ENCODE peak calls at places on chromosome 6, in six cellular contexts. One of them, this sample, is unnamed.
A peak's percentile ranks its signal among the peaks of the same experiment; 100 is the strongest.

GRCh38 chr6:7615611-7616383 is 25.8 kb downstream of the SNRNP48 start:
- DNase-seq in fibroblast of lung: peak; percentile 69
- DNase-seq in CD4-positive, CD25-positive, alpha-beta regulatory T cell: peak; percentile 45
- DNase-seq in left ventricle myocardium inferior: no peak
- DNase-seq in SK-N-SH: peak; percentile 41
- DNase-seq in PC-3: peak; percentile 87
- DNase-seq in this sample: no peak

GRCh38 chr6:122702846-122703245 is 76.7 kb upstream of the FABP7 start:
- DNase-seq in CD4-positive, CD25-positive, alpha-beta regulatory T cell: no peak
- DNase-seq in SK-N-SH: no peak
- DNase-seq in fibroblast of lung: peak; percentile 57
- DNase-seq in left ventricle myocardium inferior: no peak
- DNase-seq in PC-3: no peak
- DNase-seq in this sample: no peak

GRCh38 chr6:111105578-111105977 is 18.3 kb downstream of the SLC16A10 start:
- DNase-seq in fibroblast of lung: peak; percentile 27
- DNase-seq in CD4-positive, CD25-positive, alpha-beta regulatory T cell: no peak
- DNase-seq in PC-3: peak; percentile 64
- DNase-seq in left ventricle myocardium inferior: peak; percentile 84
- DNase-seq in SK-N-SH: peak; percentile 27
- DNase-seq in this sample: peak; percentile 85

GRCh38 chr6:2817778-2818443 is 23.8 kb downstream of the SERPINB1 start:
- DNase-seq in CD4-positive, CD25-positive, alpha-beta regulatory T cell: no peak
- DNase-seq in PC-3: peak; percentile 93
- DNase-seq in left ventricle myocardium inferior: no peak
- DNase-seq in fibroblast of lung: peak; percentile 29
- DNase-seq in SK-N-SH: no peak
- DNase-seq in this sample: no peak

GRCh38 chr6:112153926-112154621 is 66.7 kb downstream of the FAM229B start:
- DNase-seq in left ventricle myocardium inferior: no peak
- DNase-seq in CD4-positive, CD25-positive, alpha-beta regulatory T cell: no peak
- DNase-seq in SK-N-SH: peak; percentile 31
- DNase-seq in fibroblast of lung: peak; percentile 62
- DNase-seq in PC-3: peak; percentile 48
- DNase-seq in this sample: no peak

GRCh38 chr6:27889275-27889627 is 22.9 kb downstream of the OR2B2 start:
- DNase-seq in left ventricle myocardium inferior: no peak
- DNase-seq in PC-3: no peak
- DNase-seq in SK-N-SH: no peak
- DNase-seq in CD4-positive, CD25-positive, alpha-beta regulatory T cell: no peak
- DNase-seq in fibroblast of lung: peak; percentile 11
- DNase-seq in this sample: no peak

GRCh38 chr6:136533487-136533886 is 16.7 kb downstream of the MAP7 start:
- DNase-seq in fibroblast of lung: no peak
- DNase-seq in CD4-positive, CD25-positive, alpha-beta regulatory T cell: no peak
- DNase-seq in SK-N-SH: no peak
- DNase-seq in PC-3: no peak
- DNase-seq in left ventricle myocardium inferior: no peak
- DNase-seq in this sample: no peak

GRCh38 chr6:143755301-143755744 is 77.6 kb downstream of the PHACTR2 start:
- DNase-seq in PC-3: no peak
- DNase-seq in left ventricle myocardium inferior: no peak
- DNase-seq in CD4-positive, CD25-positive, alpha-beta regulatory T cell: no peak
- DNase-seq in SK-N-SH: peak; percentile 33
- DNase-seq in fibroblast of lung: peak; percentile 60
- DNase-seq in this sample: no peak

GRCh38 chr6:53437557-53438202 is 88.9 kb upstream of the ELOVL5 start:
- DNase-seq in PC-3: peak; percentile 90
- DNase-seq in left ventricle myocardium inferior: no peak
- DNase-seq in fibroblast of lung: peak; percentile 91
- DNase-seq in SK-N-SH: peak; percentile 24
- DNase-seq in CD4-positive, CD25-positive, alpha-beta regulatory T cell: peak; percentile 28
- DNase-seq in this sample: no peak

GRCh38 chr6:133301739-133302138 is 60.6 kb downstream of the EYA4 start:
- DNase-seq in SK-N-SH: no peak
- DNase-seq in fibroblast of lung: no peak
- DNase-seq in left ventricle myocardium inferior: no peak
- DNase-seq in PC-3: no peak
- DNase-seq in CD4-positive, CD25-positive, alpha-beta regulatory T cell: no peak
- DNase-seq in this sample: no peak

GRCh38 chr6:70669133-70669532 is 1.4 kb downstream of the SMAP1 start:
- DNase-seq in SK-N-SH: no peak
- DNase-seq in PC-3: peak; percentile 68
- DNase-seq in CD4-positive, CD25-positive, alpha-beta regulatory T cell: no peak
- DNase-seq in fibroblast of lung: no peak
- DNase-seq in left ventricle myocardium inferior: no peak
- DNase-seq in this sample: no peak

GRCh38 chr6:126650931-126651330 is 311.0 kb downstream of the CENPW start:
- DNase-seq in SK-N-SH: no peak
- DNase-seq in PC-3: no peak
- DNase-seq in fibroblast of lung: peak; percentile 46
- DNase-seq in CD4-positive, CD25-positive, alpha-beta regulatory T cell: no peak
- DNase-seq in left ventricle myocardium inferior: no peak
- DNase-seq in this sample: no peak

GRCh38 chr6:129486333-129486732 is 223.6 kb downstream of the ARHGAP18 start:
- DNase-seq in CD4-positive, CD25-positive, alpha-beta regulatory T cell: no peak
- DNase-seq in SK-N-SH: no peak
- DNase-seq in fibroblast of lung: no peak
- DNase-seq in left ventricle myocardium inferior: no peak
- DNase-seq in PC-3: no peak
- DNase-seq in this sample: no peak

GRCh38 chr6:13113376-13113775 is 215.0 kb downstream of the TBC1D7 start:
- DNase-seq in SK-N-SH: peak; percentile 37
- DNase-seq in PC-3: no peak
- DNase-seq in left ventricle myocardium inferior: no peak
- DNase-seq in fibroblast of lung: no peak
- DNase-seq in CD4-positive, CD25-positive, alpha-beta regulatory T cell: no peak
- DNase-seq in this sample: no peak

GRCh38 chr6:16090920-16091319 is 38.0 kb upstream of the MYLIP start:
- DNase-seq in SK-N-SH: no peak
- DNase-seq in left ventricle myocardium inferior: no peak
- DNase-seq in CD4-positive, CD25-positive, alpha-beta regulatory T cell: no peak
- DNase-seq in fibroblast of lung: no peak
- DNase-seq in PC-3: no peak
- DNase-seq in this sample: no peak

GRCh38 chr6:167305796-167306195 is 14.7 kb downstream of the UNC93A start:
- DNase-seq in fibroblast of lung: no peak
- DNase-seq in CD4-positive, CD25-positive, alpha-beta regulatory T cell: no peak
- DNase-seq in left ventricle myocardium inferior: no peak
- DNase-seq in SK-N-SH: no peak
- DNase-seq in PC-3: no peak
- DNase-seq in this sample: no peak

GRCh38 chr6:80356000-80356399 is 249.5 kb downstream of the BCKDHB start:
- DNase-seq in fibroblast of lung: no peak
- DNase-seq in left ventricle myocardium inferior: no peak
- DNase-seq in CD4-positive, CD25-positive, alpha-beta regulatory T cell: no peak
- DNase-seq in SK-N-SH: no peak
- DNase-seq in PC-3: no peak
- DNase-seq in this sample: no peak

GRCh38 chr6:162849269-162849668 is 121.5 kb downstream of the PACRG start:
- DNase-seq in SK-N-SH: peak; percentile 87
- DNase-seq in PC-3: no peak
- DNase-seq in fibroblast of lung: no peak
- DNase-seq in left ventricle myocardium inferior: no peak
- DNase-seq in CD4-positive, CD25-positive, alpha-beta regulatory T cell: no peak
- DNase-seq in this sample: no peak

GRCh38 chr6:98724537-98724936 is 109.8 kb upstream of the POU3F2 start:
- DNase-seq in left ventricle myocardium inferior: no peak
- DNase-seq in SK-N-SH: no peak
- DNase-seq in fibroblast of lung: no peak
- DNase-seq in PC-3: no peak
- DNase-seq in CD4-positive, CD25-positive, alpha-beta regulatory T cell: no peak
- DNase-seq in this sample: no peak

GRCh38 chr6:90033872-90034271 is 139.6 kb downstream of the GJA10 start:
- DNase-seq in PC-3: no peak
- DNase-seq in left ventricle myocardium inferior: no peak
- DNase-seq in CD4-positive, CD25-positive, alpha-beta regulatory T cell: no peak
- DNase-seq in fibroblast of lung: no peak
- DNase-seq in SK-N-SH: no peak
- DNase-seq in this sample: no peak

DNA sequence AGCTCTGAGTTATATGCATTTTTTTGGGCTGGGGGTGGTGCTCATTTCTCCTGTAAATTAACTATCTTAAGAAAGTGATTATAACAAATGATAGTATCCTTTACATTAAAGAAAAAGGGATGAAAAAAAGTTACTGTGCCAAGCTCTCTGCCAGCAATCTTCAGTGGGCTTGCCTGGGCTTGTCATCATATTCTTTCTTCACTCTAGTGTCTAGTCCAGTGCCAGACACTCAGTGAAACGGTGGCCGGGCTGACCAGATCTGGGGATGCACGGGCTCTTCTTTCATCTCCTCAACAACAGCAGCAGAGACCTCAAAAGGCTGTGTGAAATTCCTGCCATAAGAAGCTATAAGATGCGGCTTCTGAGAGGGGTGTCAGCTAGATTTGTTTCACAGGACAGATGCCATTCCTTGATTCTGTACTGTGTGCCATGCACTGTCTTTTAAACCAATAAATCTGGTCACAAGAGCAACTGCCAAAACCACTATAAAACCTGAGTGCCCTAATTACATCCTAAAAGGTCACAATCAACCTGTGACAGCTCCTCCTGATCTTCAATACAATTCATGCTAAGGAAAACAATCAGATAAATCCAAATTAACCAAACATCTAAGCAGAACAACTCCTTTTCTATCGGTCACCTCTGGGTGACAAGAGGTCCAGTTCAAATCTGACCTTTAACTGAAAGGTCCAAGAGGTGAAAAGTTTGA is 12.1 kb downstream of the EXOC2 start:
- DNase-seq in left ventricle myocardium inferior: no peak
- DNase-seq in fibroblast of lung: no peak
- DNase-seq in PC-3: no peak
- DNase-seq in SK-N-SH: no peak
- DNase-seq in CD4-positive, CD25-positive, alpha-beta regulatory T cell: no peak
- DNase-seq in this sample: no peak
- H3K4me1 ChIP-seq in left ventricle myocardium inferior: peaks cover 18% of the 10 kb centered on the region
- H3K4me1 ChIP-seq in fibroblast of lung: peaks cover 25% of the 10 kb centered on the region
- H3K4me1 ChIP-seq in PC-3: peaks cover 15% of the 10 kb centered on the region
- H3K4me1 ChIP-seq in SK-N-SH: peaks cover 3% of the 10 kb centered on the region
- H3K4me1 ChIP-seq in CD4-positive, CD25-positive, alpha-beta regulatory T cell: peaks cover 29% of the 10 kb centered on the region
- H3K4me1 ChIP-seq in this sample: peaks cover 27% of the 10 kb centered on the region

DNA sequence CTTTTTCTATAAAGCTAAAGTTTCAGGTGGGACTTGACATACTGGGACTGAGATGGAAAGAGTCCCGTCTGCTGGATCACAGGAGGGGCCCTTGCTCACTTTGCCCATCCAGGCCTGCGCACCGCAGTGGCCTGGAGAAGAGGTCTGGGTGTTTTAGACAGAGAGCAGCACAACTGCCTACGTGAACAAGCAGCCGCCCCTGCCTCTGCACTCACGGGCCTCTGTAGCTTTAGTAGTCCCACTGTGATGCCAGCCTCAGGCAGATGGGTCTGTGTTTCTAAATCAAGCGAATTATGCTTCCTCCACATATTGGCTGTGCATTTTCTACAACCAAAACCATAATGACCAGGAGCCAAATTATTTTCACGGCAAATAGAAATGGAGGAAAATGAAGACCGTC is 184.8 kb upstream of the FOXQ1 start:
- DNase-seq in CD4-positive, CD25-positive, alpha-beta regulatory T cell: no peak
- DNase-seq in left ventricle myocardium inferior: no peak
- DNase-seq in fibroblast of lung: no peak
- DNase-seq in SK-N-SH: no peak
- DNase-seq in PC-3: no peak
- DNase-seq in this sample: no peak
- H3K4me1 ChIP-seq in CD4-positive, CD25-positive, alpha-beta regulatory T cell: no peaks in the 10 kb centered on the region
- H3K4me1 ChIP-seq in left ventricle myocardium inferior: peaks cover 11% of the 10 kb centered on the region
- H3K4me1 ChIP-seq in fibroblast of lung: peaks cover 5% of the 10 kb centered on the region
- H3K4me1 ChIP-seq in SK-N-SH: no peaks in the 10 kb centered on the region
- H3K4me1 ChIP-seq in PC-3: peaks cover 7% of the 10 kb centered on the region
- H3K4me1 ChIP-seq in this sample: no peaks in the 10 kb centered on the region

DNA sequence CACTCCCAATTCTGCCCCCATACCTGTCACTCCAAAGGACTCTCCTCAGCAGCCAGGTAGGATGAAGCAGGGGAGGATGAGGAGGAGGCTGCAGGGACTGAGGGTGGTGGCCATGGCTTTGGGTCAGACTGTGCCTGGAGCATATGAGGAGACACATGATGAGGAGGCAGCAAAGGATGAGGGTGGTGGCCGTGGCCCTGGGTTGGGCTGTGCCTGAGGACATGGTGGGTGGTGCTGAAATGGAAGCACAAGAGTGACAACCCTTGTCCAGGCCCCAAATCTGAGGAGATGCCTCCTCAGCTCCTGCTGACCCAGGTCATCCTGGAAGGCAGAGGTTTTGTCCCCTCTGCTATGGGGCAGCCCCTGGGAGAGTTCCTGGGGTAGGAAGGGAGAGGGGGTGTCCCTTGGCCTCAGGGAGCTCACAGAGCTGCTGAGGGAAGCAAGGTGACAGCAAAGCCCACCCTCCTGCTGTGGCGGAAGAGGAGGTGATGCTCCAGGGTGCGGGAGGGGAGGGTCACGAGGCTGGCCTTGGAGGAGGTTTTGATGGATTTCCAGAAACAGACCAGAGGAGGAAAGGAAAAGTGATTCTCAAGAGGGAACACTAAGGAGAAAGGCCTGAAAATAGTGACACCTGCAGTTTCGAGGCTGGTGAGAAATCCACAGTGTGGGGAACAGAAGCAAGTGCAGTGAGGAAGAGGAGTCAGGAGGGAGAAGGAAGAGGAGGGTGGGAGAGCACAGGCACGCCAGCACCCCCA is 4.6 kb downstream of the RAET1G start:
- DNase-seq in left ventricle myocardium inferior: no peak
- DNase-seq in PC-3: no peak
- DNase-seq in SK-N-SH: no peak
- DNase-seq in fibroblast of lung: no peak
- DNase-seq in CD4-positive, CD25-positive, alpha-beta regulatory T cell: no peak
- DNase-seq in this sample: no peak
- H3K4me1 ChIP-seq in left ventricle myocardium inferior: peaks cover 12% of the 10 kb centered on the region
- H3K4me1 ChIP-seq in PC-3: peaks cover 2% of the 10 kb centered on the region
- H3K4me1 ChIP-seq in SK-N-SH: no peaks in the 10 kb centered on the region
- H3K4me1 ChIP-seq in fibroblast of lung: peaks cover under 1% of the 10 kb centered on the region
- H3K4me1 ChIP-seq in CD4-positive, CD25-positive, alpha-beta regulatory T cell: peaks cover 10% of the 10 kb centered on the region
- H3K4me1 ChIP-seq in this sample: peaks cover 11% of the 10 kb centered on the region

GRCh38 chr6:42394881-42395620 is 56.7 kb downstream of the TRERF1 start:
- DNase-seq in fibroblast of lung: no peak
- DNase-seq in CD4-positive, CD25-positive, alpha-beta regulatory T cell: no peak
- DNase-seq in left ventricle myocardium inferior: no peak
- DNase-seq in SK-N-SH: no peak
- DNase-seq in PC-3: no peak
- DNase-seq in this sample: no peak
- H3K4me1 ChIP-seq in fibroblast of lung: no peaks in the 10 kb centered on the region
- H3K4me1 ChIP-seq in CD4-positive, CD25-positive, alpha-beta regulatory T cell: peaks cover 52% of the 10 kb centered on the region
- H3K4me1 ChIP-seq in left ventricle myocardium inferior: peaks cover 4% of the 10 kb centered on the region
- H3K4me1 ChIP-seq in SK-N-SH: no peaks in the 10 kb centered on the region
- H3K4me1 ChIP-seq in PC-3: no peaks in the 10 kb centered on the region
- H3K4me1 ChIP-seq in this sample: peaks cover 5% of the 10 kb centered on the region

GRCh38 chr6:30743099-30744053 is 889 bp upstream of the FLOT1 start:
- DNase-seq in SK-N-SH: peak; percentile 27
- DNase-seq in PC-3: no peak
- DNase-seq in left ventricle myocardium inferior: no peak
- DNase-seq in fibroblast of lung: peak; percentile 29
- DNase-seq in CD4-positive, CD25-positive, alpha-beta regulatory T cell: peak; percentile 34
- DNase-seq in this sample: peak; percentile 51
- H3K4me1 ChIP-seq in SK-N-SH: peaks cover 30% of the 10 kb centered on the region
- H3K4me1 ChIP-seq in PC-3: peaks cover 71% of the 10 kb centered on the region
- H3K4me1 ChIP-seq in left ventricle myocardium inferior: peaks cover 73% of the 10 kb centered on the region
- H3K4me1 ChIP-seq in fibroblast of lung: peaks cover 18% of the 10 kb centered on the region
- H3K4me1 ChIP-seq in CD4-positive, CD25-positive, alpha-beta regulatory T cell: peaks cover 36% of the 10 kb centered on the region
- H3K4me1 ChIP-seq in this sample: peaks cover 56% of the 10 kb centered on the region